ENCODE peak calls at places on chromosomes 7 and 10, in eight cellular contexts. One of them, this sample, is unnamed.

GRCh38 chr7:46411236-46411635 is 490.2 kb upstream of the IGFBP3 start:
- DNase-seq in PC-3: no peak
- DNase-seq in ovary: no peak
- DNase-seq in pancreas: no peak
- DNase-seq in adrenal gland: no peak
- DNase-seq in cardiac muscle cell: no peak
- DNase-seq in sigmoid colon: no peak
- DNase-seq in endothelial cell of umbilical vein: no peak
- DNase-seq in this sample: no peak

GRCh38 chr10:104080762-104081161 is 4.9 kb downstream of the COL17A1 start:
- DNase-seq in PC-3: peak
- DNase-seq in ovary: no peak
- DNase-seq in pancreas: no peak
- DNase-seq in adrenal gland: no peak
- DNase-seq in cardiac muscle cell: peak
- DNase-seq in sigmoid colon: no peak
- DNase-seq in endothelial cell of umbilical vein: peak
- DNase-seq in this sample: no peak

GRCh38 chr7:16695621-16696237 is 49.7 kb downstream of the BZW2 start:
- DNase-seq in PC-3: peak
- DNase-seq in ovary: no peak
- DNase-seq in pancreas: no peak
- DNase-seq in adrenal gland: peak
- DNase-seq in cardiac muscle cell: peak
- DNase-seq in sigmoid colon: no peak
- DNase-seq in endothelial cell of umbilical vein: peak
- DNase-seq in this sample: no peak

GRCh38 chr7:132580277-132580676 is 4.0 kb upstream of the PLXNA4 start:
- DNase-seq in PC-3: peak
- DNase-seq in ovary: no peak
- DNase-seq in pancreas: no peak
- DNase-seq in adrenal gland: no peak
- DNase-seq in cardiac muscle cell: no peak
- DNase-seq in sigmoid colon: no peak
- DNase-seq in endothelial cell of umbilical vein: no peak
- DNase-seq in this sample: no peak

GRCh38 chr10:118621304-118621942 is 26.0 kb upstream of the PRLHR start:
- DNase-seq in PC-3: peak
- DNase-seq in ovary: no peak
- DNase-seq in pancreas: no peak
- DNase-seq in adrenal gland: no peak
- DNase-seq in cardiac muscle cell: no peak
- DNase-seq in sigmoid colon: no peak
- DNase-seq in endothelial cell of umbilical vein: no peak
- DNase-seq in this sample: no peak

GRCh38 chr7:115297651-115298050 is 375.8 kb downstream of the MDFIC start:
- DNase-seq in PC-3: peak
- DNase-seq in ovary: no peak
- DNase-seq in pancreas: no peak
- DNase-seq in adrenal gland: no peak
- DNase-seq in cardiac muscle cell: peak
- DNase-seq in sigmoid colon: no peak
- DNase-seq in endothelial cell of umbilical vein: peak
- DNase-seq in this sample: no peak

GRCh38 chr7:157827045-157827862 is 490.4 kb downstream of the DNAJB6 start:
- DNase-seq in PC-3: no peak
- DNase-seq in ovary: no peak
- DNase-seq in pancreas: no peak
- DNase-seq in adrenal gland: no peak
- DNase-seq in cardiac muscle cell: no peak
- DNase-seq in sigmoid colon: no peak
- DNase-seq in endothelial cell of umbilical vein: no peak
- DNase-seq in this sample: peak

GRCh38 chr7:21140622-21141021 is 287.3 kb upstream of the SP4 start:
- DNase-seq in PC-3: peak
- DNase-seq in ovary: no peak
- DNase-seq in pancreas: no peak
- DNase-seq in adrenal gland: no peak
- DNase-seq in cardiac muscle cell: no peak
- DNase-seq in sigmoid colon: no peak
- DNase-seq in endothelial cell of umbilical vein: no peak
- DNase-seq in this sample: no peak

GRCh38 chr10:120456626-120457430 is at the start of gene PLPP4:
- DNase-seq in PC-3: peak
- DNase-seq in ovary: peak
- DNase-seq in pancreas: peak
- DNase-seq in adrenal gland: peak
- DNase-seq in cardiac muscle cell: peak
- DNase-seq in sigmoid colon: no peak
- DNase-seq in endothelial cell of umbilical vein: peak
- DNase-seq in this sample: no peak

GRCh38 chr7:55396386-55396785 is 31.2 kb downstream of the LANCL2 start:
- DNase-seq in PC-3: no peak
- DNase-seq in ovary: no peak
- DNase-seq in pancreas: no peak
- DNase-seq in adrenal gland: no peak
- DNase-seq in cardiac muscle cell: no peak
- DNase-seq in sigmoid colon: no peak
- DNase-seq in endothelial cell of umbilical vein: no peak
- DNase-seq in this sample: no peak

GRCh38 chr10:104041891-104042535 is 43.7 kb downstream of the COL17A1 start:
- DNase-seq in PC-3: no peak
- DNase-seq in ovary: no peak
- DNase-seq in pancreas: no peak
- DNase-seq in adrenal gland: no peak
- DNase-seq in cardiac muscle cell: no peak
- DNase-seq in sigmoid colon: no peak
- DNase-seq in endothelial cell of umbilical vein: no peak
- DNase-seq in this sample: no peak

GRCh38 chr10:124971276-124971675 is 29.4 kb downstream of the ZRANB1 start:
- DNase-seq in PC-3: no peak
- DNase-seq in ovary: no peak
- DNase-seq in pancreas: no peak
- DNase-seq in adrenal gland: no peak
- DNase-seq in cardiac muscle cell: peak
- DNase-seq in sigmoid colon: no peak
- DNase-seq in endothelial cell of umbilical vein: no peak
- DNase-seq in this sample: no peak
- H3K27ac ChIP-seq in PC-3: no peak
- H3K27ac ChIP-seq in ovary: no peak
- H3K27ac ChIP-seq in pancreas: no peak
- H3K27ac ChIP-seq in adrenal gland: no peak
- H3K27ac ChIP-seq in cardiac muscle cell: peak
- H3K27ac ChIP-seq in sigmoid colon: peak
- H3K27ac ChIP-seq in endothelial cell of umbilical vein: no peak
- H3K27ac ChIP-seq in this sample: no peak

GRCh38 chr7:152925412-152926147 is 166.0 kb downstream of the ACTR3B start:
- DNase-seq in PC-3: no peak
- DNase-seq in ovary: peak
- DNase-seq in pancreas: peak
- DNase-seq in adrenal gland: no peak
- DNase-seq in cardiac muscle cell: no peak
- DNase-seq in sigmoid colon: no peak
- DNase-seq in endothelial cell of umbilical vein: no peak
- DNase-seq in this sample: no peak
- H3K4me3 ChIP-seq in PC-3: no peak
- H3K4me3 ChIP-seq in ovary: peak
- H3K4me3 ChIP-seq in pancreas: no peak
- H3K4me3 ChIP-seq in adrenal gland: no peak
- H3K4me3 ChIP-seq in cardiac muscle cell: peak
- H3K4me3 ChIP-seq in sigmoid colon: no peak
- H3K4me3 ChIP-seq in endothelial cell of umbilical vein: no peak
- H3K4me3 ChIP-seq in this sample: no peak

DNA sequence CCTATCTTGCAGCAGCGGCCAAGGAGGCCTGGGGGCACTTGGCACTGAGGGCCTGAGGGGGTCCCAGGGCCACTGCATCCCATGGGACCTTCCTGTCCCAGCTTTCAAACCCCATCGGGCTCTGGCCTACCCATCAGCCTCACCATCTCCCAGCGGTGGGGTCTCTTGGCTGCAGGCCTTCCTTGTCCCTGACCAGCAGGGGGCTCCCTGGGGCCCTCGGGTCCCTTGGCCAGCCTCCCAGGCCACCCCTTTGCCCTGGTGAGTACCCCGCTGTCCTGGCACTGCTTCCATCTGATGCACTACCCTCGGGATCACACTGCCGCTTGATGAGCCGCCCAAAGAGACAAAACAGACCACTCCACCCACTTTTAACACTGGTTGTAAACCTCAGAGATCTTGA is 43.5 kb downstream of the YKT6 start:
- DNase-seq in PC-3: peak
- DNase-seq in ovary: no peak
- DNase-seq in pancreas: no peak
- DNase-seq in adrenal gland: no peak
- DNase-seq in cardiac muscle cell: peak
- DNase-seq in sigmoid colon: no peak
- DNase-seq in endothelial cell of umbilical vein: peak
- DNase-seq in this sample: no peak
- TF ChIP-seq CTCF in PC-3: peak
- TF ChIP-seq CTCF in ovary: no peak
- TF ChIP-seq CTCF in pancreas: no peak
- TF ChIP-seq CTCF in adrenal gland: peak
- TF ChIP-seq CTCF in cardiac muscle cell: peak
- TF ChIP-seq CTCF in sigmoid colon: peak
- TF ChIP-seq CTCF in endothelial cell of umbilical vein: peak
- TF ChIP-seq CTCF in this sample: peak

GRCh38 chr10:93403152-93403551 is 79.0 kb downstream of the MYOF start:
- DNase-seq in PC-3: no peak
- DNase-seq in ovary: no peak
- DNase-seq in pancreas: no peak
- DNase-seq in adrenal gland: no peak
- DNase-seq in cardiac muscle cell: no peak
- DNase-seq in sigmoid colon: no peak
- DNase-seq in endothelial cell of umbilical vein: no peak
- DNase-seq in this sample: no peak
- H3K27ac ChIP-seq in PC-3: no peak
- H3K27ac ChIP-seq in ovary: no peak
- H3K27ac ChIP-seq in pancreas: no peak
- H3K27ac ChIP-seq in adrenal gland: no peak
- H3K27ac ChIP-seq in cardiac muscle cell: peak
- H3K27ac ChIP-seq in sigmoid colon: peak
- H3K27ac ChIP-seq in endothelial cell of umbilical vein: no peak
- H3K27ac ChIP-seq in this sample: no peak

DNA sequence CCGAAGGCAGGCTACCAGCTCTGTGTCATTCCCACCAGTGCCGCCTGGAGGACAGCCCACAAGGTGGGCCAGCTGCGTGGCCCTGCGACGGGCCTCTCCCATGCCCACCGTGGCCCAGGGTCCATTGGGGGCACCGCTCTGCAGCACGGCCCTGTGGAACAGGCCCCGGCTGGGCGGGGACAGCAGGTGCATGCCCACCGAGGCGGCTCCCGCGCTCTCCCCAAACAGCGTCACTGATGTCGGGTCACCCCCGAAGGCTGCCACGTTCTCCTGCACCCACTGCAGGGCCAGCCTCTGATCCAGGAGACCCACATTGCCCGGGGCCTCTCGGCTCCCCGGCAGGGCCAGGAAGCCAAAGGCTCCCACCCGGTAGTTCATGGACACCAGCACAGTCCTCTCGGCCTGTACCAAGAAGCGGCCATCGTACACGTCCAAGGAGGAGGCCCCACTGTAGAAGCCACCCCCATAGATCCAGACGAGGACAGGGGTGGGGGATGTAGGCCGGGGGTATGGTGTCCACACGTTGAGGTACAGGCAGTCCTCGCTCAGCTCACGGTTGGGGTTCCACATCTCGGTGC is 2.3 kb downstream of the ACHE start:
- DNase-seq in PC-3: no peak
- DNase-seq in ovary: no peak
- DNase-seq in pancreas: peak
- DNase-seq in adrenal gland: no peak
- DNase-seq in cardiac muscle cell: no peak
- DNase-seq in sigmoid colon: peak
- DNase-seq in endothelial cell of umbilical vein: no peak
- DNase-seq in this sample: no peak
- H3K4me3 ChIP-seq in PC-3: no peak
- H3K4me3 ChIP-seq in ovary: no peak
- H3K4me3 ChIP-seq in pancreas: no peak
- H3K4me3 ChIP-seq in adrenal gland: no peak
- H3K4me3 ChIP-seq in cardiac muscle cell: no peak
- H3K4me3 ChIP-seq in sigmoid colon: no peak
- H3K4me3 ChIP-seq in endothelial cell of umbilical vein: no peak
- H3K4me3 ChIP-seq in this sample: no peak